ENCODE peak calls at places on chromosomes 5 and 9, in five cellular contexts. I is activated naive CD4-positive, alpha-beta T cell treated with anti-CD3 and anti-CD28 coated beads for 36 hours; P is germinal center; J is BJ; B is stimulated activated CD8-positive, alpha-beta memory T cell treated with anti-CD3 and anti-CD28 coated beads, Interleukin-15, amount 100 ng/mL, for 1 hour. Q is an unnamed sample.
A peak's percentile ranks its signal among the peaks of the same experiment; 100 is the strongest.

GRCh38 chr9:92529124-92529523 is 6.7 kb downstream of the ECM2 start:
- DNase-seq in I (no peak), J (no peak), P (no peak), B (no peak), Q (no peak)

GRCh38 chr5:108266235-108266634 is 115.7 kb downstream of the FBXL17 start:
- DNase-seq in P (no peak), I (no peak), B (no peak), J (no peak), Q (no peak)

GRCh38 chr9:1966725-1967366 is 48.3 kb upstream of the SMARCA2 start:
- DNase-seq in P (no peak), B (no peak), I (no peak), J (no peak), Q (no peak)

GRCh38 chr5:15463231-15463630 is 36.7 kb upstream of the FBXL7 start:
- DNase-seq in J (no peak), I (no peak), P (no peak), B (no peak), Q (no peak)

GRCh38 chr9:68515304-68516017 is 25.2 kb downstream of the TMEM252 start:
- DNase-seq in J (no peak), P (no peak), B (no peak), I (no peak), Q (no peak)

GRCh38 chr9:116387934-116388714 is 234.5 kb downstream of the PAPPA start:
- DNase-seq in J (no peak), B (no peak), I (no peak), P (no peak), Q (no peak)

GRCh38 chr5:116652196-116652729 is 77.6 kb upstream of the SEMA6A start:
- DNase-seq in J (no peak), B (no peak), P (no peak), I (no peak), Q (peak; percentile 28)

GRCh38 chr9:15373201-15373530 is 49.5 kb upstream of the SNAPC3 start:
- DNase-seq in B (no peak), I (no peak), P (no peak), J (peak; percentile 23), Q (peak; percentile 46)

GRCh38 chr5:137201876-137202275 is 297.2 kb downstream of the SPOCK1 start:
- DNase-seq in B (no peak), J (no peak), I (no peak), P (no peak), Q (no peak)

GRCh38 chr9:5073701-5074100 is 88.6 kb downstream of the JAK2 start:
- DNase-seq in P (no peak), J (no peak), B (no peak), I (no peak), Q (no peak)

Q was measured in non-pigmented ciliary epithelial cell.